ENCODE peak calls at places on chromosome 18, in six cellular contexts. Y is foreskin keratinocyte; B is natural killer cell; F is naive thymus-derived CD8-positive, alpha-beta T cell; J is SK-N-SH treated with all-trans-retinoic acid at 6 μM for 48 hours; C is activated T-helper 17 cell treated with anti-CD3 and anti-CD28 coated beads, Interleukin-2, amount 50 U/mL, for 72 hours. O is an unnamed sample.

GRCh38 chr18:9848170-9848854 is 37.5 kb upstream of the TXNDC2 start:
- ATAC-seq in Y (no peak), B (no peak), F (no peak), J (no peak), C (no peak), O (no peak)

GRCh38 chr18:67475673-67476072 is 40.8 kb downstream of the DSEL start:
- ATAC-seq in Y (no peak), B (no peak), F (no peak), J (no peak), C (no peak), O (no peak)

GRCh38 chr18:75161629-75162028 is 47.3 kb downstream of the PTGR3 start:
- ATAC-seq in Y (no peak), B (peak), F (peak), J (peak), C (peak), O (no peak)

GRCh38 chr18:72727038-72727690 is 140.6 kb downstream of the NETO1 start:
- ATAC-seq in Y (peak), B (no peak), F (no peak), J (no peak), C (no peak), O (no peak)

GRCh38 chr18:78640596-78640995 is 339.0 kb upstream of the SALL3 start:
- ATAC-seq in Y (no peak), B (no peak), F (peak), J (no peak), C (no peak), O (no peak)

GRCh38 chr18:54191352-54191751 is 33.1 kb downstream of the MBD2 start:
- ATAC-seq in Y (peak), B (no peak), F (no peak), J (no peak), C (no peak), O (no peak)

GRCh38 chr18:11305507-11305906 is 156.1 kb upstream of the PIEZO2 start:
- ATAC-seq in Y (no peak), B (no peak), F (no peak), J (no peak), C (no peak), O (no peak)

GRCh38 chr18:10205136-10205535 is 249.3 kb upstream of the APCDD1 start:
- ATAC-seq in Y (no peak), B (no peak), F (no peak), J (no peak), C (no peak), O (no peak)

GRCh38 chr18:49767111-49768050 is 46.0 kb downstream of the ACAA2 start:
- ATAC-seq in Y (no peak), B (no peak), F (no peak), J (no peak), C (no peak), O (no peak)

GRCh38 chr18:8324343-8325065 is 284.7 kb upstream of the RAB12 start:
- ATAC-seq in Y (no peak), B (no peak), F (no peak), J (no peak), C (no peak), O (no peak)